ENCODE peak calls at places on chromosomes 7 and 10, in four cellular contexts. One of them, this sample, is unnamed.

GRCh38 chr7:16754869-16755317 is 1.3 kb downstream of the TSPAN13 start:
- DNase-seq in neuronal stem cell: no peak
- DNase-seq in H9: no peak
- DNase-seq in H1: no peak
- DNase-seq in this sample: peak; percentile 11

GRCh38 chr7:42876182-42877068 is 35.4 kb downstream of the C7orf25 start:
- DNase-seq in neuronal stem cell: peak; percentile 46
- DNase-seq in H9: peak; percentile 72
- DNase-seq in H1: no peak
- DNase-seq in this sample: peak; percentile 68

GRCh38 chr7:24936121-24936824 is 43.7 kb downstream of the OSBPL3 start:
- DNase-seq in neuronal stem cell: no peak
- DNase-seq in H9: no peak
- DNase-seq in H1: no peak
- DNase-seq in this sample: peak; percentile 46

GRCh38 chr10:48606530-48607355 is 1.9 kb upstream of the ARHGAP22 start:
- DNase-seq in neuronal stem cell: no peak
- DNase-seq in H9: no peak
- DNase-seq in H1: peak; percentile 33
- DNase-seq in this sample: peak; percentile 98

GRCh38 chr10:122441961-122442360 is 12.5 kb upstream of the ARMS2 start:
- DNase-seq in neuronal stem cell: no peak
- DNase-seq in H9: no peak
- DNase-seq in H1: no peak
- DNase-seq in this sample: peak; percentile 49

GRCh38 chr10:110850990-110851389 is 20.7 kb upstream of the PDCD4 start:
- DNase-seq in neuronal stem cell: no peak
- DNase-seq in H9: no peak
- DNase-seq in H1: no peak
- DNase-seq in this sample: no peak

GRCh38 chr7:5435291-5436002 is 11.8 kb upstream of the TNRC18 start:
- DNase-seq in neuronal stem cell: no peak
- DNase-seq in H9: no peak
- DNase-seq in H1: no peak
- DNase-seq in this sample: no peak

GRCh38 chr10:110978204-110978603 is 58.8 kb downstream of the SHOC2 start:
- DNase-seq in neuronal stem cell: no peak
- DNase-seq in H9: no peak
- DNase-seq in H1: no peak
- DNase-seq in this sample: peak; percentile 42

GRCh38 chr7:151366141-151366871 is 24.7 kb downstream of the NUB1 start:
- DNase-seq in neuronal stem cell: no peak
- DNase-seq in H9: no peak
- DNase-seq in H1: peak; percentile 29
- DNase-seq in this sample: no peak

GRCh38 chr7:36440880-36441279 is 51.2 kb downstream of the ANLN start:
- DNase-seq in neuronal stem cell: no peak
- DNase-seq in H9: no peak
- DNase-seq in H1: no peak
- DNase-seq in this sample: peak; percentile 57

GRCh38 chr10:131850490-131850880 is 50.3 kb upstream of the PPP2R2D start:
- DNase-seq in neuronal stem cell: no peak
- DNase-seq in H9: no peak
- DNase-seq in H1: no peak
- DNase-seq in this sample: peak; percentile 6

GRCh38 chr7:6446977-6447588 is 671 bp downstream of the DAGLB start:
- DNase-seq in neuronal stem cell: no peak
- DNase-seq in H9: peak; percentile 73
- DNase-seq in H1: peak; percentile 64
- DNase-seq in this sample: peak; percentile 91

GRCh38 chr7:45342236-45342635 is 184.6 kb downstream of the RAMP3 start:
- DNase-seq in neuronal stem cell: no peak
- DNase-seq in H9: no peak
- DNase-seq in H1: no peak
- DNase-seq in this sample: no peak
- H2BK12ac ChIP-seq in neuronal stem cell: no peak overlapping the region
- H2BK12ac ChIP-seq in H9: no peak overlapping the region
- H2BK12ac ChIP-seq in H1: no peak overlapping the region
- H2BK12ac ChIP-seq in this sample: no peak overlapping the region

DNA sequence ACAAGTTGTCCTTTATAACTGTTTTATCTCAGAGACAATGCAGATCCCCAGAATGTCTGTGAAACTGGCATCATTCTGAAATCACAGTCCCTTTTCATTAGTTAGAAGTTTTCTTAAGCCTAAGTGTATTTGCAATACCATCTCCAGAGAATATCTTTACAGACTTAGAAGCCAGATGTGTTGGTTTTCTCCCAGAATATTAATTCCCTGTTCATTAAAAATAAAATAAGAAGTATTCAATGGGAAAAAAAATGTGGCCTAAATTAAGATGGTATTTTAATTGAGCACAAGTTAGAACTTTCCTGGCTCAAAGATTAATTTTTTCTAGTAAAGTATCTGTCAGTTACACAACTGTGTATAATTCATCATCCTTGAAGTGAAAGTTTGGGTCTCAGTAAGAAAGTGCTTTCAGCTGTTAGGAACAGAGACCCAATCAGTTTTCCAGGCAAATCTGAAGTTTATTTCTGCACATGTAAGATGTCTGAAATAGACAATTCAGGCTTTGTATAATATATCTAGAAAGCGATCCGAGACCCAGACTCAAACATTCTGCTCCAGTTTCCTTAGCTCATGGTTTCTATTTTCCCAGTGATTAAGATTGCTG is 1179.5 kb upstream of the C7orf33 start:
- DNase-seq in neuronal stem cell: no peak
- DNase-seq in H9: no peak
- DNase-seq in H1: no peak
- DNase-seq in this sample: no peak
- H2BK15ac ChIP-seq in neuronal stem cell: no peak overlapping the region
- H2BK15ac ChIP-seq in H9: no peak overlapping the region
- H2BK15ac ChIP-seq in H1: no peak overlapping the region
- H2BK15ac ChIP-seq in this sample: no peak overlapping the region

GRCh38 chr7:66204822-66205735 is at the start of gene TPST1:
- DNase-seq in neuronal stem cell: peak; percentile 97
- DNase-seq in H9: peak; percentile 97
- DNase-seq in H1: peak; percentile 99
- DNase-seq in this sample: peak; percentile 90
- H2BK12ac ChIP-seq in neuronal stem cell: no peak within 1 kb of the TSS
- H2BK12ac ChIP-seq in H9: no peak within 1 kb of the TSS
- H2BK12ac ChIP-seq in H1: peak within 1 kb of the TSS; percentile 17
- H2BK12ac ChIP-seq in this sample: no peak within 1 kb of the TSS

DNA sequence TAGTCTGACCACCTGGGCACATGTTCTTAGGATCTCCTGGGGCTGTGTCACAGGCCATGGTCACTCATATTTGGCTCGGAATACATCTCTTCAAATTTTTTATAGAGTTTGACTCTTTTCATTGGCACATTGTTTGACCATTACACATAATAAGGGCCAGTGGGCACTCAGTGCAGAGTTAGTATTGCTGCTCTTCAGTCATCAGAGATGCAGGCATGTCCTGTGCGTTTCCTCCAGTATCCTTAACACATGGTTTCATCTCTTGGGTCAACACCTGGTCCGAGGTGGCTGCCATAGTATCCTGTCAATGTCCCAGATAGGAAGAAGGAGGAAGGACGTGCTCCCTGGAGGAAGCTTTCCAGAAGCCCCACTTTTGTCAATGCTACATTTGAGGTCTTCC is 125.0 kb downstream of the FAM107B start:
- DNase-seq in neuronal stem cell: no peak
- DNase-seq in H9: no peak
- DNase-seq in H1: no peak
- DNase-seq in this sample: no peak
- H2BK15ac ChIP-seq in neuronal stem cell: no peak overlapping the region
- H2BK15ac ChIP-seq in H9: no peak overlapping the region
- H2BK15ac ChIP-seq in H1: no peak overlapping the region
- H2BK15ac ChIP-seq in this sample: no peak overlapping the region

DNA sequence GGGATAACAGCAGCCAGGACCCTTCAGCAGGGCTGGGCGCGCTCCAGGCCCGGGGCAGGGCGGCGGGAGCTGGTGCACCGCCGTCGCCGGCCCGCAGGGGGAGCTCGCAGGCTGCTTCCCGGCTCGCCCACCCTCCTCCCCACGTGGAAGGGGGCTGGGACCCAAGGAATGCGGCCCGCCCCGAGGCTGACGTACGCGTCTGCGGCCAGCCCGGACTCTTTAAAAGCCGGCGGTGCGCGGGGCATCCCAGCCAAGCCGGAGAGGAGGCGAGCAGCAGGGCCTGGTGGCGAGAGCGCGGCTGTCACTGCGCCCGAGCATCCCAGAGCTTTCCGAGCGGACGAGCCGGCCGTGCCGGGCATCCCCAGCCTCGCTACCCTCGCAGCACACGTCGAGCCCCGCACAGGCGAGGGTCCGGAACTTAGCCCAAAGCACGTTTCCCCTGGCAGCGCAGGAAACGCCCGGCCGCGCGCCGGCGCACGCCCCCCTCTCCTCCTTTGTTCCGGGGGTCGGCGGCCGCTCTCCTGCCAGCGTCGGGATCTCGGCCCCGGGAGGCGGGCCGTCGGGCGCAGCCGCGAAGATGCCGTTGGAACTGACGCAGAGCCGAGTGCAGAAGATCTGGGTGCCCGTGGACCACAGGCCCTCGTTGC is at the start of gene PFKFB3:
- DNase-seq in neuronal stem cell: peak; percentile 97
- DNase-seq in H9: peak; percentile 95
- DNase-seq in H1: peak; percentile 99
- DNase-seq in this sample: peak; percentile 95
- H2BK12ac ChIP-seq in neuronal stem cell: peak within 1 kb of the TSS; percentile 84
- H2BK12ac ChIP-seq in H9: no peak within 1 kb of the TSS
- H2BK12ac ChIP-seq in H1: peak within 1 kb of the TSS; percentile 75
- H2BK12ac ChIP-seq in this sample: peak within 1 kb of the TSS; percentile 18

GRCh38 chr10:70664702-70665195 is 7.6 kb upstream of the ADAMTS14 start:
- DNase-seq in neuronal stem cell: no peak
- DNase-seq in H9: no peak
- DNase-seq in H1: no peak
- DNase-seq in this sample: peak; percentile 95

GRCh38 chr10:70662362-70663220 is 9.7 kb upstream of the ADAMTS14 start:
- DNase-seq in neuronal stem cell: no peak
- DNase-seq in H9: no peak
- DNase-seq in H1: no peak
- DNase-seq in this sample: peak; percentile 58

GRCh38 chr10:70660722-70661121 is 11.6 kb upstream of the ADAMTS14 start:
- DNase-seq in neuronal stem cell: no peak
- DNase-seq in H9: no peak
- DNase-seq in H1: no peak
- DNase-seq in this sample: no peak

GRCh38 chr10:70658582-70659136 is 13.6 kb upstream of the ADAMTS14 start:
- DNase-seq in neuronal stem cell: no peak
- DNase-seq in H9: no peak
- DNase-seq in H1: no peak
- DNase-seq in this sample: no peak

DNA sequence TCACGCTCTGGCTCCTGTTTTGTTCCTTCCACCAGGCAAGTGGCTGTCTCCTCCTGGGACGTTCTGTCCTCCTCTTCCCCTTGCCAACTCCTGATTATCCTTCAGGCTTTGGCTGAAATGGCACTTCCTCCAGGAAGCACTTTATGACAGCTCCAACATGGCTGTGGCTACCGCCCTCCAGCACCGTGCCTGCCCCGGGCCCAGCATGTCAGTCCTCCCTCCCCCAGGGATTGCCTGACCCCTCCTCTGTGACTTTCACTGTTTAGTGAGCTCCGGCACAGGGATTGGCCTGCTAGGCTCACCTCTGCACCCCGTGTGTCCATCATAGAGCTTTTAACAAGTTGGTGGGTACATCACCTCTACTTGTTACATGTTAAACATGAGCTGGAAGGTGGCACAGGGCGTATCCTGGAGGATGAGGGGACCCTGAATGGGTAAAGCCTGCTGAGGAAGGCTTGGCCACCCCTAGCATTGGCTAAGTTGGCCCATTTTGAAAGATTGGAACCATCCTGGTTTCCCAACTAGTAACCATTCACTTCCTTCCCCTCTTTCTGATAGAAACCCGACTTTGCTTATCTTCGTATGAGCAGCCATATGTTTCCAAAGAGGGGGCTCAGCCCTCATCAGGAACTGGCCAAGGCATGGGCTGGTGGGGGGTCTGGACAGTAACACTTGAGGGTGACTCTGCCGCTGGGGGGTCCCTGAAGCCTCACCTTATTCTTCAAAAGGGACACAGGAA is 10.5 kb upstream of the ADAMTS14 start:
- DNase-seq in neuronal stem cell: no peak
- DNase-seq in H9: no peak
- DNase-seq in H1: no peak
- DNase-seq in this sample: no peak
- H2BK15ac ChIP-seq in neuronal stem cell: peak overlapping the region; percentile 37
- H2BK15ac ChIP-seq in H9: no peak overlapping the region
- H2BK15ac ChIP-seq in H1: peak overlapping the region; percentile 65
- H2BK15ac ChIP-seq in this sample: no peak overlapping the region

GRCh38 chr7:101118856-101119255 is 8.0 kb upstream of the SERPINE1 start:
- DNase-seq in neuronal stem cell: no peak
- DNase-seq in H9: no peak
- DNase-seq in H1: no peak
- DNase-seq in this sample: no peak

GRCh38 chr7:101121996-101122932 is 4.6 kb upstream of the SERPINE1 start:
- DNase-seq in neuronal stem cell: no peak
- DNase-seq in H9: peak; percentile 76
- DNase-seq in H1: no peak
- DNase-seq in this sample: peak; percentile 99

GRCh38 chr7:101116898-101117297 is 10.0 kb upstream of the SERPINE1 start:
- DNase-seq in neuronal stem cell: no peak
- DNase-seq in H9: no peak
- DNase-seq in H1: no peak
- DNase-seq in this sample: no peak

GRCh38 chr7:101120315-101120714 is 6.6 kb upstream of the SERPINE1 start:
- DNase-seq in neuronal stem cell: no peak
- DNase-seq in H9: no peak
- DNase-seq in H1: no peak
- DNase-seq in this sample: no peak

DNA sequence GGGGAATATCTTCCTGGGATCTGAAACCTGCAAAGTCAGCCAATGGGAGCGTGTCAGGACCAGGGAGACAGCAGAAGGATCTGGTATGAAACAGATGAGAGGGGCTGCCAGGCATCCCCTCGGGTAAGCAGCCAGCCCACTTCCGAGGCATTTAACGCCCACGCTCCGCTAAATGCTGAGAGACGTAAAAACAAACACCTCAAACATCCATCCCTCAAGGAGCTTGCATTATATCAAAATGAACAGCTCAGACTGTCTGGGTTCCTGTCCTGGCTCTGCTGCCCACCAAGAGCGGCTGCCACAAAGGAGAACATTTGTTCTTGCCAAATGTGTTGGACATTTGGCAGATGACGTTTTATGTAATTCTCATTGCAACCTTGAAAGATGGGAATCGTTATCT is 7.0 kb upstream of the SERPINE1 start:
- DNase-seq in neuronal stem cell: no peak
- DNase-seq in H9: no peak
- DNase-seq in H1: no peak
- DNase-seq in this sample: no peak
- H2BK12ac ChIP-seq in neuronal stem cell: no peak overlapping the region
- H2BK12ac ChIP-seq in H9: no peak overlapping the region
- H2BK12ac ChIP-seq in H1: peak overlapping the region; percentile 41
- H2BK12ac ChIP-seq in this sample: peak overlapping the region; percentile 94

DNA sequence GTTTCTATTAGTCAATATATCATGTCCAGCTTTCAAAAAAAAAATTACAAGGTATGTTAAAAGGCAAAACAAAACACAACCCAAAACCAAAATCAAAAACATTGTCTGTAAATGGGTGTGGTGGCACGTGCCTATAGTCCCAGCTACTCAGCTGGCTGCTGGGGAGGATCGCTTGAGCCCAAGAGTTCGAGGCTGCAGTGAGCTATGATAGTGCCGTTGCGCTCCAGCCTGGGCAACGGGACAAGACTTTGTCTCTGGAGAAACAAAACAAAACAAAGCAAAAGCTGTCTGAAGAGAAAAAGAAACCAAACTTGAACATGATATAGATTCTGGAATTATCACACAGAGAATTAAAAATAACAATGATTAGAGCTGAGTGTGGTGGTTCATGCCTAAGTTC is 10.3 kb upstream of the CPA5 start:
- DNase-seq in neuronal stem cell: no peak
- DNase-seq in H9: no peak
- DNase-seq in H1: no peak
- DNase-seq in this sample: no peak
- H2BK15ac ChIP-seq in neuronal stem cell: no peak overlapping the region
- H2BK15ac ChIP-seq in H9: no peak overlapping the region
- H2BK15ac ChIP-seq in H1: no peak overlapping the region
- H2BK15ac ChIP-seq in this sample: no peak overlapping the region

This sample was measured in mesenchymal stem cell.